ENCODE peak calls at places on chromosomes 11 and 22, in six cellular contexts. G is hepatocyte, C is transverse colon, W is foreskin fibroblast, F is astrocyte of the cerebellum, D is kidney epithelial cell. Z is an unnamed sample.

GRCh38 chr11:12137005-12137690 is 26.8 kb downstream of the MICAL2 start:
- DNase-seq in G (no peak), C (peak), W (no peak), F (no peak), D (no peak), Z (no peak)

GRCh38 chr11:64410396-64410718 is 51.4 kb downstream of the RPS6KA4 start:
- DNase-seq in G (no peak), C (no peak), W (no peak), F (no peak), D (no peak), Z (no peak)

GRCh38 chr11:10617551-10617950 is 49.1 kb upstream of the LYVE1 start:
- DNase-seq in G (no peak), C (no peak), W (no peak), F (no peak), D (no peak), Z (no peak)

GRCh38 chr11:62546244-62546936 is at the start of gene AHNAK:
- DNase-seq in G (peak), C (peak), W (peak), F (no peak), D (no peak), Z (no peak)

GRCh38 chr11:10478066-10478465 is 23.0 kb downstream of the AMPD3 start:
- DNase-seq in G (no peak), C (no peak), W (no peak), F (no peak), D (no peak), Z (no peak)

GRCh38 chr11:65036931-65037330 is 4.1 kb upstream of the SAC3D1 start:
- DNase-seq in G (no peak), C (peak), W (no peak), F (no peak), D (no peak), Z (no peak)

GRCh38 chr11:72584293-72584921 is 89.8 kb downstream of the PDE2A start:
- DNase-seq in G (no peak), C (peak), W (peak), F (no peak), D (no peak), Z (no peak)

GRCh38 chr11:108500169-108500568 is 2.0 kb upstream of the POGLUT3 start:
- DNase-seq in G (no peak), C (no peak), W (no peak), F (no peak), D (no peak), Z (no peak)

GRCh38 chr11:942853-943252 is 17.2 kb downstream of the AP2A2 start:
- DNase-seq in G (no peak), C (no peak), W (no peak), F (no peak), D (no peak), Z (no peak)

GRCh38 chr11:132898021-132898420 is 634.3 kb downstream of the OPCML start:
- DNase-seq in G (no peak), C (no peak), W (peak), F (peak), D (no peak), Z (no peak)

GRCh38 chr11:130022799-130023198 is 20.2 kb upstream of the PRDM10 start:
- DNase-seq in G (no peak), C (no peak), W (no peak), F (no peak), D (peak), Z (no peak)

GRCh38 chr22:19121631-19122142 is 525 bp downstream of the DGCR2 start:
- DNase-seq in G (peak), C (peak), W (no peak), F (no peak), D (no peak), Z (no peak)

GRCh38 chr11:88402192-88402715 is 64.7 kb upstream of the CTSC start:
- DNase-seq in G (no peak), C (no peak), W (peak), F (peak), D (peak), Z (peak)

GRCh38 chr22:46002757-46003270 is 25.9 kb upstream of the WNT7B start:
- DNase-seq in G (no peak), C (no peak), W (peak), F (no peak), D (no peak), Z (peak)

GRCh38 chr11:110198031-110198729 is 98.2 kb downstream of the RDX start:
- DNase-seq in G (no peak), C (no peak), W (peak), F (no peak), D (no peak), Z (no peak)

GRCh38 chr11:305834-306211 is 1.8 kb upstream of the IFITM2 start:
- DNase-seq in G (no peak), C (no peak), W (no peak), F (no peak), D (no peak), Z (no peak)

GRCh38 chr11:47136921-47137320 is 39.8 kb downstream of the ARFGAP2 start:
- DNase-seq in G (no peak), C (no peak), W (no peak), F (no peak), D (no peak), Z (no peak)

GRCh38 chr22:19800761-19801244 is 40.2 kb downstream of the TBX1 start:
- DNase-seq in G (no peak), C (no peak), W (no peak), F (no peak), D (no peak), Z (no peak)

GRCh38 chr11:14499178-14499559 is 442 bp downstream of the COPB1 start:
- DNase-seq in G (peak), C (peak), W (no peak), F (no peak), D (no peak), Z (no peak)

GRCh38 chr11:45606514-45607024 is 58.9 kb downstream of the CHST1 start:
- DNase-seq in G (peak), C (no peak), W (no peak), F (no peak), D (no peak), Z (no peak)

GRCh38 chr11:9973921-9974320 is 310.0 kb downstream of the SWAP70 start:
- DNase-seq in G (no peak), C (no peak), W (peak), F (no peak), D (no peak), Z (no peak)

DNA sequence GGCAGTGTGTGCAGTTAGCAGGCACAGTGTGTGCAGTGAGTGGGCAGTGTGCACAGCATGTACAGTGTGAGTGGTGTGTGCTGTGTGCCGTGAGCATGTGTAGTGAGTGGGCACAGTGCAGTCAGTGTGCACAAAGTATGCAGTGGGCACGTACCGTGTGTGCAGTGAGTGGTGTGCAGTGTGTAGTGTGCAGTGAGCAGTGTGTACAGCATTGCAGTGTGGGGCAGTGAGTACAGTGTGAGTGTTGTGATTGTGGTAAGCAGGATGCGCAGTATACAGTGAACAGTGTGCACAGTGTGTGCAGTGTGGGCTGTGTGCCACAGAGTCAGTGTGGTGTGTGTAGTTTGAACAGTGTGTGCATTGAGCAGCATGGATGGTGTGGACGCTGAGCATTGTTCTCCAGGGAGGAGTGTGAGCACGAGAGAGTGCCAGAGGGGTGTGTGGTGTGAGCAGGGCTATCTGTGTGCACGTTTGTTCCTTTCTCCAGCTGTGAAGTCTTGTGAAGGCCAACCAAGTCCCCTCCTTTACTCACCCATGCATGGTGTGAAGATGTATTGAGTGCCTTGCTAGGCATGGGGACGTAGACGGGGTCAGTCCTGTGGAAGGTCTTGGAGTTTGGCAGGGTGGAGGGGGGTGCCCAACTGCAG is 3.1 kb downstream of the SHANK3 start:
- DNase-seq in G (no peak), C (no peak), W (no peak), F (no peak), D (no peak), Z (no peak)
- H3K4me3 ChIP-seq in G (no peak), C (no peak), W (no peak), F (no peak), D (no peak), Z (no peak)

DNA sequence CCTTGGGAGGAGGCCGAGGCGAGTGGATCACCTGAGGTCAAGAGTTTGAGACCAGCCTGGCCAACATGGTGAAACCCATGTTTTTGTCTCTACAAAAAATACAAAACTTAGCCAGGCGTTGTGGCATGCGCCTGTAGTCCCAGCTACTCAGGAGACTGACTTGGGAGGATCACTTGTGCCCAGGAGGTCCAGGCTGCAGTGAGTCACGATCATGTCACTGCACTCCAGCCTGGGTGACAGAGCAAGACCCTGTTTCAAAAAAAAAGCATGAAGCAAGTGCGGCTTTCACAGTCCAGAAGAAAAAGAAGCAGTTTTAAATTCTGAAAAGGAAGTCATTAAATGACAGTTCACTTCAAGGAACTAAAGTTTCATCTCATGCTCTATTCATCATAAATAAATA is 7.1 kb upstream of the LTO1 start:
- DNase-seq in G (no peak), C (no peak), W (no peak), F (no peak), D (no peak), Z (no peak)
- TF ChIP-seq CTCF in G (no peak), C (no peak), W (no peak), F (no peak), D (no peak), Z (no peak)

GRCh38 chr11:118648291-118648690 is 31.2 kb downstream of the TREH start:
- DNase-seq in G (no peak), C (no peak), W (no peak), F (no peak), D (no peak), Z (no peak)

GRCh38 chr11:118645066-118645715 is 34.3 kb downstream of the TREH start:
- DNase-seq in G (no peak), C (no peak), W (no peak), F (no peak), D (no peak), Z (no peak)

GRCh38 chr11:118643995-118644345 is 35.5 kb downstream of the TREH start:
- DNase-seq in G (no peak), C (no peak), W (no peak), F (no peak), D (no peak), Z (no peak)

GRCh38 chr11:118644496-118644895 is 35.0 kb downstream of the TREH start:
- DNase-seq in G (no peak), C (no peak), W (no peak), F (no peak), D (no peak), Z (no peak)

GRCh38 chr11:118646393-118646792 is 33.1 kb downstream of the TREH start:
- DNase-seq in G (no peak), C (no peak), W (no peak), F (no peak), D (no peak), Z (no peak)
- H3K4me3 ChIP-seq in G (no peak), C (no peak), W (no peak), F (no peak), D (no peak), Z (no peak)

DNA sequence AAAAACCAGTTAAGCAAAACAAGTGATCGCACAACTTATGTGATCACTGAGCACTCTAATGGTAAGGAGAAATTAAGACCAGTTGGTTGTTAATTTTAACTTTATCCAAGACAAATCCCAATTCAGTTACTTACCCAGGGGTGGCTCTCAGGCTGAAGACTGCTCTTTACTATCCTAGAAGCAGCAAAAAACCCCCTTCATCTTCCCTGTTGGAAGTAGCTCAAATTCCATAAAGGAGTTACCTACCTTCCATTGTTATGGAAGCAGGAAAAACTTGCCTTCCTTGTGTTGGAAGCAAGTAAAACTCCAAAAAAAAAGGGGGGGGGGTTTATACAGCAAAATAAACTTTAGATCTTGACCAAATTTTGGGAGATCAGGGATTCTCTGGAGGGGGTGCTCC is 5.2 kb upstream of the MRPL16 start:
- DNase-seq in G (no peak), C (no peak), W (no peak), F (no peak), D (no peak), Z (no peak)
- TF ChIP-seq CTCF in G (no peak), C (no peak), W (no peak), F (no peak), D (no peak), Z (no peak)

GRCh38 chr22:33931406-33931805 is 11.1 kb upstream of the LARGE1 start:
- DNase-seq in G (no peak), C (no peak), W (no peak), F (no peak), D (no peak), Z (no peak)
- H3K4me3 ChIP-seq in G (no peak), C (no peak), W (no peak), F (no peak), D (no peak), Z (no peak)

GRCh38 chr22:43009444-43009843 is 5.5 kb downstream of the PACSIN2 start:
- DNase-seq in G (no peak), C (no peak), W (no peak), F (no peak), D (no peak), Z (no peak)

GRCh38 chr22:43008921-43009320 is 6.0 kb downstream of the PACSIN2 start:
- DNase-seq in G (no peak), C (no peak), W (no peak), F (no peak), D (no peak), Z (no peak)

GRCh38 chr22:43012390-43012789 is 2.6 kb downstream of the PACSIN2 start:
- DNase-seq in G (no peak), C (no peak), W (no peak), F (no peak), D (no peak), Z (no peak)

GRCh38 chr22:43013355-43014061 is 1.4 kb downstream of the PACSIN2 start:
- DNase-seq in G (peak), C (no peak), W (no peak), F (no peak), D (no peak), Z (no peak)

GRCh38 chr22:43011079-43011478 is 3.9 kb downstream of the PACSIN2 start:
- DNase-seq in G (peak), C (no peak), W (no peak), F (no peak), D (no peak), Z (no peak)
- TF ChIP-seq CTCF in G (no peak), C (no peak), W (no peak), F (peak), D (peak), Z (no peak)

GRCh38 chr22:36331306-36331911 is 56.4 kb downstream of the MYH9 start:
- DNase-seq in G (peak), C (peak), W (peak), F (peak), D (peak), Z (peak)
- H3K4me3 ChIP-seq in G (no peak), C (no peak), W (no peak), F (no peak), D (no peak), Z (no peak)

Z was measured in BJ.